ENCODE peak calls at places on chromosomes 2 and 18, in four cellular contexts. C is SJSA1, U is heart right ventricle, K is left ventricle myocardium inferior. H is an unnamed sample. For H3K4me1 and H3K36me3, the result is how much of the 10 kb centered on the place peaks cover.

GRCh38 chr2:20179755-20180594 is 45.0 kb downstream of the SDC1 start:
- DNase-seq in K (no peak), U (no peak), C (no peak), H (peak)

GRCh38 chr18:3985664-3986063 is 469.4 kb downstream of the DLGAP1 start:
- DNase-seq in U (no peak), K (no peak), C (no peak), H (no peak)

GRCh38 chr18:70454705-70455322 is 166.0 kb downstream of the SOCS6 start:
- DNase-seq in K (no peak), C (no peak), U (peak), H (no peak)

GRCh38 chr2:46967990-46968647 is 52.5 kb upstream of the MCFD2 start:
- DNase-seq in U (peak), C (peak), K (peak), H (peak)

GRCh38 chr2:3827673-3828575 is 124.5 kb downstream of the DCDC2C start:
- DNase-seq in U (peak), K (no peak), C (no peak), H (no peak)

GRCh38 chr2:98827625-98828368 is 96.9 kb upstream of the MGAT4A start:
- DNase-seq in U (no peak), K (no peak), C (no peak), H (no peak)

GRCh38 chr2:64650257-64650656 is 3.5 kb downstream of the SERTAD2 start:
- DNase-seq in U (no peak), K (no peak), C (no peak), H (no peak)

GRCh38 chr2:70258532-70258875 is 567 bp downstream of the PCYOX1 start:
- DNase-seq in K (peak), C (no peak), U (peak), H (peak)

GRCh38 chr2:164696634-164697033 is 75.4 kb upstream of the GRB14 start:
- DNase-seq in U (no peak), C (no peak), K (no peak), H (no peak)

GRCh38 chr2:158600155-158600802 is 143.5 kb downstream of the PKP4 start:
- DNase-seq in U (peak), C (peak), K (peak), H (peak)

GRCh38 chr2:42713920-42714319 is 50.0 kb downstream of the OXER1 start:
- DNase-seq in K (no peak), C (no peak), U (no peak), H (no peak)

GRCh38 chr2:78601113-78601512 is 424.4 kb upstream of the REG3G start:
- DNase-seq in C (no peak), K (no peak), U (no peak), H (no peak)

GRCh38 chr2:102473020-102473419 is at the start of gene SLC9A4:
- DNase-seq in C (no peak), K (no peak), U (no peak), H (no peak)

GRCh38 chr2:128594273-128594910 is 275.7 kb upstream of the HS6ST1 start:
- DNase-seq in K (no peak), U (no peak), C (peak), H (no peak)

GRCh38 chr18:55489742-55490055 is 98.3 kb downstream of the TCF4 start:
- DNase-seq in K (no peak), U (no peak), C (no peak), H (no peak)

GRCh38 chr2:54073796-54074195 is 41.6 kb upstream of the ACYP2 start:
- DNase-seq in C (no peak), K (no peak), U (no peak), H (no peak)

GRCh38 chr2:44016282-44016681 is 20.5 kb upstream of the LRPPRC start:
- DNase-seq in C (no peak), U (peak), K (peak), H (no peak)

GRCh38 chr2:74599676-74600075 is 45.2 kb downstream of the DOK1 start:
- DNase-seq in K (no peak), U (no peak), C (no peak), H (no peak)

GRCh38 chr2:226031078-226031937 is 631.8 kb downstream of the NYAP2 start:
- DNase-seq in K (peak), C (peak), U (peak), H (peak)

GRCh38 chr18:45330170-45330594 is 285.1 kb upstream of the SLC14A2 start:
- DNase-seq in C (no peak), K (no peak), U (no peak), H (peak)

DNA sequence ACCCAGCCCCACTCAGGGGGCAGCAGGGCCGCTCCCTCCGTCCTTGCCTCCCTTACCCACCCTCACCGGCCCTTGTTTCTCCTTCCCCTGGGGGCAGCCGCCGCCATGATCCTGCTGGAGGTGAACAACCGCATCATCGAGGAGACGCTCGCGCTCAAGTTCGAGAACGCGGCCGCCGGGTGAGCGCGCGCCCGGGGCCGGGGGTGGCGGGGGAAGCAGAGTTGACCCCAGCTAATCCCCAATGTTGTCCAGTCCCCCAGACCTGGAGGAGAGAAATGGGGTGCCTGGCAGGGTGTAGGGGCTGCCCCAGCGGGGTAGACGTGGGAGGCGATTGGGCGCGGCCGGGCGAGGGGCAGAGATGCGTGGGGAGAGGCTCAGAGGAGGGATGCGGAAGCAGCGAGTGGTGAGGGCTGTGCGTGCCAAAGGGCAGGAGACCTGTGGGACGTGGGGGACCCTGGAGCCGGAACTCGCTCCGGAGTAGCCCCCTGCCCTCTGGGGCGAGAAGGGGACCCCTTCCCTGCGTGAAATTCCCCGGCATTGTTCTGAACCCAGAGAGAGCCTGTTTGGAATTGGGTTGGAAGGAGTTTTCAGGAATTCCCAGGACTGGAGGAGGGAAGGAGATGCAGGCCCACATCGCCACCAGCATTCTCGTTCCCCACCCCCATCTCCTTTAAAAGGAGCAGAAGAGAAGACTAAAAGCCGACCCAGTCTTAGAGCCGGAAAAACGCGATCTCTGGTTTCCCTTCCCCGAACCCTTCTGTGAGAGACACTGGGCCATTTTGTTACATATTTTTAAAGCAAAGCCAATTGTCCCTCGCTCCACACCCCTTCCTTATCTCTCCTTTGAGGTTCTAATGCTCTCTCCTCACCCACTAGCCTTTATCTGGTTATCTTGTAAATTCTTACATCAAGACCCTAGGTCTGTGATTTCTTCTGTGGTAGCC is 649 bp downstream of the ARPC2 start:
- DNase-seq in K (peak), U (peak), C (peak), H (peak)
- H3K4me1 ChIP-seq in K (half or more), U (half or more), C (under half), H (under half)

GRCh38 chr2:200590090-200590489 is 4.3 kb downstream of the AOX1 start:
- DNase-seq in U (no peak), K (no peak), C (no peak), H (peak)

GRCh38 chr2:200596774-200597173 is 11.0 kb downstream of the AOX1 start:
- DNase-seq in U (no peak), K (no peak), C (no peak), H (no peak)

GRCh38 chr2:200591308-200591707 is 5.5 kb downstream of the AOX1 start:
- DNase-seq in U (no peak), C (no peak), K (no peak), H (no peak)

GRCh38 chr2:200593905-200594304 is 8.1 kb downstream of the AOX1 start:
- DNase-seq in K (no peak), U (no peak), C (no peak), H (no peak)

DNA sequence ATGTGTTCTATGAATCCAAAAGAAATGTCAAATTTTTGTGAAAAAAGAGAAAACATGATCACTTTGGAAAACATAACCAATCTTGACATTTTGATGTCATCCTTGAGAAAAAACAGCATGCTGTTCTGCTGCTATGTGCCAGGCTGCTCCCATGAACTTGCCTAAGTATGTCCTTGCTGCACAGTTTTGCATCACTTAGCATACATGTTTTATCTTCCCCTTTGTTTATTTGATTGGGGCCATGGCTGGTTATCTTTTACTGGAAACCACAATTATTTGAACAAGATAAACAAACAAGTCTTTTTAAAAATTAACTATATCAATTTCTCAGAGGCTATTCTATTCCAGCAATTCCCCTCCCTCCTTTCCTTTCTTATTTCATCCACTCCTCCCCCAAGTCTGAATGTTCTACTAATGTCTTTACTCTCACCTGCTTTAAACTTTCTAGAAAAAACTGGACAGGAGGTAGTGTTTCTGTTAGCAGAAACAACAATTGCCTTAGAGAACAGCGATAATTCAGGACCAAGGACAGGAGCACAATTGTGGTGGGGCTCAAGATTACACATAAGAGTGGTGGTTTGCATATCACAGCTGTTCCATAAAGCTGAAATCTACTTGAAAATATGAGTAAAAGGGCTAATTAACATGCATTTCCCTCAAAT is 6.7 kb downstream of the AOX1 start:
- DNase-seq in C (no peak), U (no peak), K (no peak), H (no peak)
- H3K27ac ChIP-seq in C (no peak), U (no peak), K (no peak), H (no peak)

GRCh38 chr2:176114120-176114929 is 2.3 kb upstream of the HOXD10 start:
- DNase-seq in U (no peak), K (no peak), C (no peak), H (no peak)

GRCh38 chr2:176114930-176115625 is 1.5 kb upstream of the HOXD10 start:
- DNase-seq in U (no peak), C (no peak), K (no peak), H (no peak)

GRCh38 chr2:176117823-176118376 is 1.3 kb downstream of the HOXD10 start:
- DNase-seq in K (no peak), C (no peak), U (no peak), H (no peak)

GRCh38 chr2:176117162-176117822 is 714 bp downstream of the HOXD10 start:
- DNase-seq in K (no peak), C (no peak), U (no peak), H (no peak)

GRCh38 chr2:176115883-176116813 is at the start of gene HOXD10:
- DNase-seq in K (no peak), U (no peak), C (no peak), H (no peak)
- H3K36me3 ChIP-seq in K (under half), U (under half), C (under half), H (under half)

GRCh38 chr2:50769416-50769815 is 262.5 kb downstream of the NRXN1 start:
- DNase-seq in C (no peak), U (no peak), K (no peak), H (no peak)

GRCh38 chr2:50765590-50765989 is 266.3 kb downstream of the NRXN1 start:
- DNase-seq in U (no peak), K (no peak), C (no peak), H (no peak)

GRCh38 chr2:50765146-50765545 is 266.8 kb downstream of the NRXN1 start:
- DNase-seq in K (no peak), U (no peak), C (no peak), H (no peak)

DNA sequence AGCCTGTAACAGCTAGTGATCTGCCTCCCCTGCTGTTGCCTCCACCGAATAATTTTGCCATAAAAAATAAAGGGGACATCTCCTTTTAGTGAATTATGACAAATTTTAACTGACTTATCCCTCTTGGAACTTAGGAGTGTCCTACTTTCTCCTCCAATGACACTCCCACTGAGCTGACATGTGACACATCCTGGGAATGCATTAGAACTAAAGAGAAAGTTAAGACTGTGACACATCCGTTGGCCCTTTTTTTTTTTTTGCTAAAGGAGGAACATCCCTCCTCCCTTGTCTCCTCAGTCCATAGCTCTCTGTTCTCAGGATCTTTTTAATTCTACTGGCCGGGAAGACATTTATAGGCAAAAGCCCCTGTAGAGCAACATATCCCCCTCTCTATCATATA is 268.2 kb downstream of the NRXN1 start:
- DNase-seq in K (no peak), U (no peak), C (no peak), H (no peak)
- H3K4me1 ChIP-seq in K (under half), U (under half), C (under half), H (under half)

GRCh38 chr2:216014006-216014405 is 655 bp upstream of the MREG start:
- DNase-seq in C (no peak), U (no peak), K (no peak), H (no peak)

GRCh38 chr2:216012133-216012829 is 1.1 kb downstream of the MREG start:
- DNase-seq in K (no peak), C (no peak), U (no peak), H (peak)

GRCh38 chr2:216014986-216015385 is 1.6 kb upstream of the MREG start:
- DNase-seq in U (no peak), K (no peak), C (no peak), H (no peak)

GRCh38 chr2:216012830-216013079 is 596 bp downstream of the MREG start:
- DNase-seq in U (no peak), C (no peak), K (no peak), H (no peak)

DNA sequence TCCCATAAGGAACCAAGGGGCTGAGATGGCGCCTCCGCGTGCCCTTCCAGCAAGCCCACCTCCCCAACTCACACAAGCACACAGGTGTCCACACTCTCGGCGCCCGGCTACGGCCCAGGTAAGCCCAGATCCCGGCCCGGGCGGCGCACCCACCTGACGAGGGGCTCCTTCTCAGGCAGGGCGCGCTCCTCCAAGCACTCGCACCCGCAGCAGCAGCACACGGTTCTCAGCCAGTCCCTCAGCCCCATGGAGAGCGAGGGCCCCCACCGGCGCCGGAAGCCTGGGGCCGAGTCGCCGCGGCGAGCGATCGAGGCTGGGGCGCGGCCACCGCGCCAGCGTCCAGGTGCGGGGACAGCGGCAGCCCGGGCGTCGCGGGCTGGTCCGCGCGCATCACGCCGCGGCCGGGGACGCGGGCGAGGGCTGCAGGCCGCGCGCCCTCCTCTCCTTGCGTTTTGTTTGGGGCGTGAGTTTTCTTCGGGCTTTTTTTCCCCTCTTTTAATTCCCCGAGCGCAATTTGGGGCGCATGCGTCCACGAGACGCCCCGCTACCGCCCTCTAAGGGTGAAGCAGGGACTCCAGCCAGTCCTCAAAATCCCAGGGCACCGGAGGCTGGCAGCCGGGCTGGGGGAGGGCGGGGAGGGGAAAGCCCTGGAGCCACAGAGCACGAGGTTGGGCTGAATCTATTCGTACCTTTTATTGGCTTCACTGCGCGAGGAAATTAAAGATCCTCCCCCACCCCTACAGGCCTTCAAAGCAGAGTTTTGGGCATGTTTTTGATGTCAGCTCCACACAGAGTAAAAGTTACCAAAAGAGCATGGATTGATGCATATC is at the start of gene MREG:
- DNase-seq in K (peak), C (peak), U (peak), H (peak)
- H3K27ac ChIP-seq in K (no peak), C (no peak), U (no peak), H (peak)